ENCODE peak calls at places on chromosomes 3 and 15, in four cellular contexts. B is activated CD4-positive, alpha-beta T cell treated with anti-CD3 and anti-CD28 coated beads, Interleukin-2, amount 10 ng/mL, durations not matched to agents 7 days and 5 days; J is ureter; F is HFFc6. I is an unnamed sample.

GRCh38 chr3:142549986-142550385 is 28.5 kb downstream of the ATR start:
- DNase-seq in F (no peak), J (no peak), B (no peak), I (no peak)

GRCh38 chr3:10447110-10447509 is 58.3 kb downstream of the ATP2B2 start:
- DNase-seq in J (no peak), F (no peak), B (no peak), I (no peak)

GRCh38 chr3:99966657-99967420 is 147.5 kb downstream of the FILIP1L start:
- DNase-seq in J (no peak), B (no peak), F (peak; percentile 10), I (peak; percentile 93)

GRCh38 chr3:37945803-37946530 is 44.6 kb upstream of the VILL start:
- DNase-seq in B (no peak), F (peak; percentile 50), J (peak; percentile 65), I (peak; percentile 91)

GRCh38 chr15:78749831-78750230 is 61.4 kb downstream of the ADAMTS7 start:
- DNase-seq in B (no peak), F (no peak), J (peak; percentile 39), I (no peak)

GRCh38 chr15:90315276-90315982 is 36.7 kb upstream of the ZNF774 start:
- DNase-seq in F (peak; percentile 25), J (peak; percentile 85), B (no peak), I (peak; percentile 97)

GRCh38 chr3:12716605-12717121 is 42.4 kb downstream of the TMEM40 start:
- DNase-seq in J (no peak), F (no peak), B (no peak), I (peak; percentile 38)

GRCh38 chr15:85711590-85712192 is 83.0 kb downstream of the KLHL25 start:
- DNase-seq in B (no peak), J (no peak), F (no peak), I (peak; percentile 22)

GRCh38 chr15:67303490-67304363 is 49.1 kb downstream of the IQCH start:
- DNase-seq in B (peak; percentile 54), F (peak; percentile 15), J (no peak), I (peak; percentile 65)

GRCh38 chr3:52237659-52238172 is 1.2 kb downstream of the TWF2 start:
- DNase-seq in F (peak; percentile 89), J (peak; percentile 87), B (no peak), I (peak; percentile 85)

GRCh38 chr3:31029756-31030155 is 135.3 kb upstream of the GADL1 start:
- DNase-seq in B (no peak), F (no peak), J (no peak), I (no peak)

GRCh38 chr3:38548154-38548931 is 52.2 kb downstream of the EXOG start:
- DNase-seq in B (no peak), F (no peak), J (no peak), I (no peak)

GRCh38 chr3:50388021-50388719 is 28.8 kb upstream of the TMEM115 start:
- DNase-seq in J (no peak), B (no peak), F (no peak), I (no peak)

GRCh38 chr3:29430558-29430971 is 149.7 kb downstream of the RBMS3 start:
- DNase-seq in F (peak; percentile 32), J (no peak), B (no peak), I (peak; percentile 81)

GRCh38 chr3:123344175-123344908 is 104.5 kb downstream of the ADCY5 start:
- DNase-seq in J (no peak), F (peak; percentile 12), B (peak; percentile 21), I (peak; percentile 66)

GRCh38 chr3:17945799-17946381 is 203.5 kb upstream of the TBC1D5 start:
- DNase-seq in F (no peak), J (no peak), B (no peak), I (no peak)